ENCODE peak calls at places on chromosomes 3 and 15, in six cellular contexts. F is colonic mucosa, X is esophagus squamous epithelium, C is cardiac muscle cell, O is A549, H is neural progenitor cell. J is an unnamed sample.

GRCh38 chr3:113844622-113845222 is 6.1 kb downstream of the GRAMD1C start:
- DNase-seq in H (peak; percentile 61), F (no peak), X (no peak), C (peak; percentile 37), O (peak; percentile 44), J (no peak)

GRCh38 chr3:138124188-138124587 is 8.0 kb downstream of the A4GNT start:
- DNase-seq in X (no peak), C (no peak), O (no peak), H (no peak), F (no peak), J (no peak)

GRCh38 chr3:138344754-138345153 is 3.6 kb upstream of the MRAS start:
- DNase-seq in X (no peak), H (no peak), C (no peak), O (no peak), F (no peak), J (peak; percentile 40)

GRCh38 chr15:83694030-83694429 is 40.1 kb downstream of the ADAMTSL3 start:
- DNase-seq in F (no peak), H (no peak), C (no peak), O (peak; percentile 15), X (no peak), J (no peak)

GRCh38 chr15:64134322-64134829 is 17.2 kb upstream of the SNX22 start:
- DNase-seq in C (no peak), F (no peak), H (no peak), X (no peak), O (no peak), J (peak; percentile 51)

GRCh38 chr3:193231201-193231600 is 9.8 kb upstream of the PLAAT1 start:
- DNase-seq in F (no peak), O (no peak), C (no peak), H (no peak), X (no peak), J (no peak)

GRCh38 chr3:112519424-112520001 is 20.2 kb upstream of the BTLA start:
- DNase-seq in C (peak; percentile 62), O (peak; percentile 50), H (peak; percentile 69), F (peak; percentile 54), X (no peak), J (peak; percentile 56)

GRCh38 chr3:109275702-109276293 is 40.5 kb downstream of the DPPA2 start:
- DNase-seq in O (peak; percentile 40), F (peak; percentile 31), C (peak; percentile 74), X (no peak), H (peak; percentile 86), J (peak; percentile 47)

GRCh38 chr15:50017522-50017921 is 101.5 kb downstream of the ATP8B4 start:
- DNase-seq in F (no peak), C (no peak), O (no peak), H (no peak), X (no peak), J (no peak)

GRCh38 chr3:63167113-63167512 is 111.0 kb upstream of the SYNPR start:
- DNase-seq in H (peak; percentile 15), F (no peak), X (no peak), O (no peak), C (no peak), J (no peak)

GRCh38 chr15:70835415-70835814 is 18.5 kb downstream of the LARP6 start:
- DNase-seq in H (no peak), X (no peak), O (no peak), F (no peak), C (no peak), J (peak; percentile 33)

GRCh38 chr3:27508421-27508820 is 24.2 kb upstream of the SLC4A7 start:
- DNase-seq in C (no peak), X (no peak), H (no peak), O (no peak), F (no peak), J (no peak)

GRCh38 chr15:31586841-31587240 is 260.2 kb downstream of the KLF13 start:
- DNase-seq in F (no peak), O (no peak), H (no peak), C (no peak), X (no peak), J (no peak)

GRCh38 chr3:63655519-63655918 is 3.0 kb downstream of the SNTN start:
- DNase-seq in H (no peak), C (no peak), X (no peak), O (no peak), F (no peak), J (no peak)

GRCh38 chr3:143122608-143123352 is 3.2 kb downstream of the CHST2 start:
- DNase-seq in O (no peak), X (no peak), C (no peak), H (no peak), F (no peak), J (no peak)

GRCh38 chr15:95760508-95760907 is 570.0 kb upstream of the NR2F2 start:
- DNase-seq in F (no peak), O (no peak), X (no peak), H (peak; percentile 81), C (peak; percentile 46), J (no peak)

GRCh38 chr15:82020588-82020987 is 25.2 kb downstream of the MEX3B start:
- DNase-seq in X (no peak), C (no peak), H (peak; percentile 6), F (no peak), O (no peak), J (no peak)

GRCh38 chr15:72375501-72375845 is 341 bp downstream of the HEXA start:
- DNase-seq in X (peak; percentile 45), H (no peak), F (peak; percentile 69), O (peak; percentile 14), C (no peak), J (peak; percentile 69)

GRCh38 chr15:59002418-59002859 is 15.0 kb downstream of the RNF111 start:
- DNase-seq in C (no peak), F (no peak), X (no peak), H (no peak), O (no peak), J (no peak)

GRCh38 chr15:90987561-90988141 is 6.7 kb downstream of the PRC1 start:
- DNase-seq in H (no peak), C (no peak), F (no peak), X (no peak), O (no peak), J (no peak)

GRCh38 chr15:32717290-32718081 is at the start of gene GREM1:
- DNase-seq in O (no peak), H (peak; percentile 90), C (peak; percentile 31), F (peak; percentile 37), X (no peak), J (no peak)

GRCh38 chr15:63870043-63870394 is 36.3 kb upstream of the HERC1 start:
- DNase-seq in C (no peak), X (no peak), H (no peak), O (no peak), F (no peak), J (no peak)

GRCh38 chr15:63244399-63244798 is 33.0 kb upstream of the APH1B start:
- DNase-seq in F (no peak), C (no peak), H (no peak), X (no peak), O (no peak), J (no peak)

DNA sequence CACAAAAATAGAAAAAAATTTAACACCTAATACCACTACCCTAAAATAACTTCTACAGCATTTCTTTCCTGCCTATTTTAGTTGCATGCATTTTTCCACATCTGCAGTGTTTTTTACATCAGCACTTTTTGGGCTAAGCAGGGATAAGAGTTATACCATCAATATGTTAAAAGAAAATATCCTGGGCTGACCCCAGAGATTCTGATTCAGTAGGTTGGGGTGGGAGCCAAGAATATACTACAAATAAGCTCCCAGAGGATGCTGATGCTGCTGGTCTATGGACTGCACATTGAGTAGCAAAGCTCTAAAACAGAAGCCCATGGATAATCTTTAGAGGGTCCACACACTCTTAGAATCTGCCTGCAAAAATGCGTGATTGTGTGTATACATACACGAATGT is 14.8 kb downstream of the FYCO1 start:
- DNase-seq in H (no peak), F (no peak), C (no peak), X (no peak), O (no peak), J (no peak)
- H3K4me1 ChIP-seq in H (no peaks in the 10 kb centered on the region), F (peaks cover 24% of the 10 kb centered on the region), C (peaks cover 52% of the 10 kb centered on the region), X (no peaks in the 10 kb centered on the region), O (peaks cover 7% of the 10 kb centered on the region), J (peaks cover 36% of the 10 kb centered on the region)

GRCh38 chr3:33438871-33439270 is 1.3 kb downstream of the UBP1 start:
- DNase-seq in C (no peak), O (no peak), X (no peak), H (no peak), F (no peak), J (no peak)

GRCh38 chr3:33439421-33440327 is 531 bp downstream of the UBP1 start:
- DNase-seq in X (peak; percentile 11), H (no peak), C (peak; percentile 76), F (peak; percentile 55), O (peak; percentile 35), J (peak; percentile 64)

GRCh38 chr3:33440328-33440577 is at the start of gene UBP1:
- DNase-seq in C (no peak), O (no peak), F (no peak), H (peak; percentile 100), X (no peak), J (no peak)

GRCh38 chr3:33438284-33438668 is 1.9 kb downstream of the UBP1 start:
- DNase-seq in C (peak; percentile 12), F (no peak), O (no peak), X (no peak), H (peak; percentile 18), J (peak; percentile 37)

DNA sequence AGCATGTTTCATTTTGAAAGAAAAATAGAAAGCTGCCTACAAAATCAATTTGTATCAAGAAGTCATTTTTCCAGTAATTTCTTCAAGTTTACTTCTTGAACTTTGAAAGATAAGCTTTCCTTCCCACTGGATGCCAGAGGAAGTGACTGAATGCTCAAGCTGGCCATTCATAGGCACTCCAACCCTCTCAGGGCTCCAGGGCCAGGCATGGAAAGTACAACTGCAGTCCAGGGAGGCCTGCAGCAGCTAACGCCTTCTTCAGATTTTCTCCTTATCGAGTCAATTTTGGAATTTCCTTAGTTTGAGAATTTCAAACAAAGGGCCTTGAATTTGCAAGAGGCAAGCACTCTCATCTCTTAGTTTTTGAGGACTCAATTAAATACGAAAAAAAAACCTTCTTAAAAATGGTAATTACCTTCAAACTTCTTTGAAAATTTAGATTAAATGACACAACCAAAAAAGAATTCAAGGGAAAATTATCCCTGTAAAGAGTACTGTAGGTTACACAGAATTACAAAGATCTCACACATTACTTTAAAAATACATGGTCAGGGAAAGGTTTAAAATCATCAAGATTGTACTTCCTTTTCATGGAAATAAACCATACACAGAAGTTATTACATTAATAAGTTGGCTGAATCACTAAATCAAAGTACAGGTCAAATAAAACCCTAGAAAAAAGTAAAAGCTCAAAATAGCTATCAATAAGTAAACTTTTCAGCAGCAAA is 2.5 kb downstream of the UBP1 start:
- DNase-seq in O (no peak), F (peak; percentile 28), H (peak; percentile 39), X (no peak), C (peak; percentile 35), J (no peak)
- H3K4me1 ChIP-seq in O (peaks cover 57% of the 10 kb centered on the region), F (peaks cover 6% of the 10 kb centered on the region), H (peaks cover 23% of the 10 kb centered on the region), X (peaks cover 17% of the 10 kb centered on the region), C (peaks cover 18% of the 10 kb centered on the region), J (peaks cover 61% of the 10 kb centered on the region)

DNA sequence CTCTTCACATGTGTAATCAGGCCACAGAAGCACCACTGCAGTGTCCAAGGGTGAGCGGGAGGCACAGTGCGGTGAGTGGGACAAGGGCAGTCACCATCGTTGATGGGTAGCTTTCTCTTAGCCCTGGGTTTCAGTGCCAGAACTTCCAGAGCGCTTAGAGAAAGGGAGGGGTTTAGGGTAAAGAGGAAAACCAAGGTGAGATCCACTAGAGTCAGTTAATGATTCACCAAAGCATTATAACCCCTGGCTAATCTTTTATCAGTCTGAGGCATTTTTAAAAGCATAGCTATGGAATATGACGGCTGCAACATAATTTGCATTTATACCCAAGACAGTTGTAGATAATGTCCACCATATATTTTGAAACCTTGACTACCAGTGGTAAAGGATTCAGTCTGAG is 94.8 kb downstream of the SHQ1 start:
- DNase-seq in C (no peak), F (peak; percentile 61), H (no peak), X (no peak), O (no peak), J (no peak)
- H3K4me1 ChIP-seq in C (peaks cover 9% of the 10 kb centered on the region), F (no peaks in the 10 kb centered on the region), H (no peaks in the 10 kb centered on the region), X (peaks cover 7% of the 10 kb centered on the region), O (peaks cover 6% of the 10 kb centered on the region), J (peaks cover 6% of the 10 kb centered on the region)

GRCh38 chr15:61318802-61319201 is 89.7 kb upstream of the RORA start:
- DNase-seq in X (no peak), O (no peak), C (no peak), H (no peak), F (no peak), J (no peak)
- H3K4me1 ChIP-seq in X (no peaks in the 10 kb centered on the region), O (no peaks in the 10 kb centered on the region), C (no peaks in the 10 kb centered on the region), H (no peaks in the 10 kb centered on the region), F (no peaks in the 10 kb centered on the region), J (peaks cover 15% of the 10 kb centered on the region)

J was measured in body of pancreas.